ENCODE peak calls at places on chromosome 15, in ten cellular contexts. X is brain microvascular endothelial cell; G is body of pancreas; Y is foreskin fibroblast; I is fibroblast of lung; T is HCT116; F is psoas muscle; V is A549; A is mammary epithelial cell; E is CD8-positive, alpha-beta T cell. C is an unnamed sample.

GRCh38 chr15:64180235-64180824 is 17.5 kb upstream of the PPIB start:
- DNase-seq in X (no peak), G (no peak), Y (no peak), I (no peak), T (no peak), F (no peak), V (no peak), A (no peak), E (no peak), C (no peak)

GRCh38 chr15:75597667-75598341 is 18.7 kb upstream of the PTPN9 start:
- DNase-seq in X (no peak), G (peak), Y (no peak), I (no peak), T (no peak), F (no peak), V (peak), A (no peak), E (no peak), C (peak)

GRCh38 chr15:80536231-80536630 is 132.0 kb downstream of the ARNT2 start:
- DNase-seq in X (no peak), G (peak), Y (no peak), I (no peak), T (no peak), F (no peak), V (no peak), A (no peak), E (no peak), C (no peak)

GRCh38 chr15:64850778-64851502 is 9.2 kb downstream of the PLEKHO2 start:
- DNase-seq in X (no peak), G (no peak), Y (no peak), I (no peak), T (no peak), F (no peak), V (no peak), A (no peak), E (no peak), C (no peak)

GRCh38 chr15:63947228-63947627 is 99.1 kb downstream of the DAPK2 start:
- DNase-seq in X (no peak), G (no peak), Y (no peak), I (no peak), T (no peak), F (no peak), V (no peak), A (no peak), E (peak), C (no peak)

GRCh38 chr15:73802336-73803105 is 49.4 kb upstream of the INSYN1 start:
- DNase-seq in X (no peak), G (no peak), Y (no peak), I (no peak), T (no peak), F (peak), V (no peak), A (no peak), E (no peak), C (no peak)

GRCh38 chr15:51202783-51203182 is 108.1 kb upstream of the TNFAIP8L3 start:
- DNase-seq in X (no peak), G (no peak), Y (peak), I (no peak), T (no peak), F (no peak), V (no peak), A (no peak), E (no peak), C (no peak)

GRCh38 chr15:97686324-97686723 is 274.2 kb upstream of the ARRDC4 start:
- DNase-seq in X (no peak), G (no peak), Y (no peak), I (no peak), T (no peak), F (no peak), V (no peak), A (no peak), E (no peak), C (no peak)

GRCh38 chr15:88301311-88301710 is 44.8 kb upstream of the NTRK3 start:
- DNase-seq in X (no peak), G (no peak), Y (no peak), I (no peak), T (no peak), F (no peak), V (no peak), A (no peak), E (no peak), C (no peak)

GRCh38 chr15:74228723-74229081 is 7.4 kb upstream of the CCDC33 start:
- DNase-seq in X (no peak), G (no peak), Y (no peak), I (peak), T (no peak), F (peak), V (no peak), A (no peak), E (no peak), C (no peak)

GRCh38 chr15:65547841-65548240 is 17.6 kb downstream of the HACD3 start:
- DNase-seq in X (no peak), G (no peak), Y (no peak), I (no peak), T (no peak), F (no peak), V (no peak), A (no peak), E (no peak), C (no peak)

GRCh38 chr15:66815322-66815721 is 113.3 kb downstream of the SMAD6 start:
- DNase-seq in X (peak), G (no peak), Y (peak), I (peak), T (no peak), F (no peak), V (no peak), A (peak), E (no peak), C (peak)

GRCh38 chr15:41661078-41661528 is 898 bp downstream of the MGA start:
- DNase-seq in X (no peak), G (no peak), Y (no peak), I (no peak), T (no peak), F (no peak), V (no peak), A (no peak), E (no peak), C (no peak)

GRCh38 chr15:93467327-93467726 is 378.3 kb upstream of the RGMA start:
- DNase-seq in X (no peak), G (peak), Y (no peak), I (no peak), T (no peak), F (peak), V (no peak), A (peak), E (no peak), C (peak)

GRCh38 chr15:62323353-62323752 is 158.3 kb upstream of the C2CD4B start:
- DNase-seq in X (no peak), G (no peak), Y (no peak), I (no peak), T (no peak), F (no peak), V (no peak), A (no peak), E (no peak), C (no peak)

GRCh38 chr15:77075528-77075927 is 4.6 kb upstream of the TSPAN3 start:
- DNase-seq in X (no peak), G (peak), Y (no peak), I (no peak), T (no peak), F (no peak), V (no peak), A (peak), E (no peak), C (no peak)

GRCh38 chr15:72706266-72706665 is 20.3 kb downstream of the BBS4 start:
- DNase-seq in X (peak), G (no peak), Y (no peak), I (no peak), T (no peak), F (no peak), V (peak), A (no peak), E (no peak), C (no peak)

GRCh38 chr15:95323798-95324197 is 1006.7 kb upstream of the NR2F2 start:
- DNase-seq in X (no peak), G (no peak), Y (no peak), I (no peak), T (no peak), F (no peak), V (no peak), A (no peak), E (no peak), C (no peak)

GRCh38 chr15:46229263-46229662 is 594.4 kb downstream of the SQOR start:
- DNase-seq in X (no peak), G (no peak), Y (no peak), I (no peak), T (no peak), F (no peak), V (no peak), A (no peak), E (no peak), C (no peak)

GRCh38 chr15:63176302-63176701 is 13.1 kb upstream of the RAB8B start:
- DNase-seq in X (no peak), G (no peak), Y (no peak), I (no peak), T (no peak), F (no peak), V (peak), A (peak), E (no peak), C (no peak)

GRCh38 chr15:92811514-92811913 is 88.6 kb upstream of the CHD2 start:
- DNase-seq in X (no peak), G (peak), Y (no peak), I (no peak), T (no peak), F (no peak), V (peak), A (peak), E (no peak), C (no peak)

GRCh38 chr15:100787567-100787941 is 92.1 kb upstream of the ALDH1A3 start:
- DNase-seq in X (no peak), G (no peak), Y (no peak), I (no peak), T (no peak), F (no peak), V (no peak), A (no peak), E (peak), C (no peak)

GRCh38 chr15:25545017-25545416 is 106.2 kb upstream of the UBE3A start:
- DNase-seq in X (no peak), G (no peak), Y (no peak), I (no peak), T (no peak), F (no peak), V (no peak), A (peak), E (no peak), C (peak)

GRCh38 chr15:63042879-63043340 is 363 bp downstream of the TPM1 start:
- DNase-seq in X (no peak), G (no peak), Y (no peak), I (no peak), T (no peak), F (no peak), V (no peak), A (no peak), E (no peak), C (peak)

GRCh38 chr15:45402955-45403892 is 24.9 kb upstream of the GATM start:
- DNase-seq in X (no peak), G (peak), Y (peak), I (peak), T (no peak), F (peak), V (peak), A (peak), E (peak), C (peak)

GRCh38 chr15:28086175-28086703 is 12.9 kb downstream of the OCA2 start:
- DNase-seq in X (peak), G (peak), Y (no peak), I (peak), T (peak), F (no peak), V (peak), A (peak), E (peak), C (peak)

GRCh38 chr15:86197770-86198169 is 118.1 kb downstream of the AGBL1 start:
- DNase-seq in X (no peak), G (no peak), Y (no peak), I (no peak), T (no peak), F (no peak), V (no peak), A (no peak), E (no peak), C (no peak)

GRCh38 chr15:89899303-89899946 is 5.6 kb upstream of the AP3S2 start:
- DNase-seq in X (no peak), G (no peak), Y (no peak), I (no peak), T (no peak), F (no peak), V (no peak), A (no peak), E (no peak), C (no peak)

GRCh38 chr15:94670436-94671034 is 439.2 kb downstream of the MCTP2 start:
- DNase-seq in X (peak), G (no peak), Y (peak), I (peak), T (peak), F (no peak), V (peak), A (peak), E (no peak), C (peak)

GRCh38 chr15:76185716-76186115 is 125.6 kb downstream of the ETFA start:
- DNase-seq in X (peak), G (no peak), Y (peak), I (peak), T (peak), F (no peak), V (peak), A (peak), E (no peak), C (peak)

GRCh38 chr15:90364251-90364650 is 12.2 kb downstream of the ZNF774 start:
- DNase-seq in X (no peak), G (no peak), Y (no peak), I (peak), T (no peak), F (no peak), V (no peak), A (peak), E (no peak), C (peak)

GRCh38 chr15:101489236-101489632 is 273 bp downstream of the PCSK6 start:
- DNase-seq in X (no peak), G (peak), Y (no peak), I (no peak), T (peak), F (peak), V (peak), A (no peak), E (no peak), C (no peak)

DNA sequence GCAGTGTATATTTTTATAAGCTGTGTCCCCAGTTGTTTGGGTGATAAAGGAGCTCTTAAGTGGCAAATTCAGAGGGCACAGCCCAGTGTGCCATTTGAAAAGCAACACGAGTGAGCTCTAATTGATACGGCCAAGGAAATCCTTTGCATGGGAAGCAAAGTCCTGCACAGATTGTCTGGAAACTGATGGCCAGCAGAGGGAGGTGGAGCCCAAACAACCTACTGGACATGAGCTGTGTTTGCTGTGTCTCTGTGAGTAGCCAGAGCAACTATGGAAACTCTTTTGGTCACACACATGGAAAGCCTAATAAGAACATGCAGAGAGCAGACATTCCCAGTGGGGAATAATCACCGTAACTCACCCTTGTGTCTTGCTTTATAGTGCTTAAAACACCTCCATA is 24.4 kb downstream of the ONECUT1 start:
- DNase-seq in X (peak), G (peak), Y (no peak), I (no peak), T (no peak), F (no peak), V (peak), A (no peak), E (no peak), C (no peak)
- TF ChIP-seq CTCF in X (peak), G (peak), Y (peak), I (peak), T (no peak), F (no peak), V (peak), A (peak), E (no peak), C (peak)

GRCh38 chr15:98717942-98718341 is 69.6 kb downstream of the IGF1R start:
- DNase-seq in X (no peak), G (no peak), Y (no peak), I (no peak), T (no peak), F (no peak), V (no peak), A (no peak), E (no peak), C (no peak)
- H3K4me3 ChIP-seq in X (no peak), G (no peak), Y (no peak), I (no peak), T (no peak), F (no peak), V (no peak), A (no peak), E (no peak), C (no peak)

GRCh38 chr15:58611731-58612676 is 137.5 kb downstream of the ADAM10 start:
- DNase-seq in X (no peak), G (no peak), Y (peak), I (no peak), T (no peak), F (no peak), V (no peak), A (no peak), E (no peak), C (no peak)
- TF ChIP-seq CTCF in X (no peak), G (no peak), Y (no peak), I (no peak), T (no peak), F (no peak), V (no peak), A (no peak), E (no peak), C (no peak)

GRCh38 chr15:53693729-53694533 is 65.5 kb downstream of the WDR72 start:
- DNase-seq in X (no peak), G (peak), Y (no peak), I (no peak), T (no peak), F (no peak), V (no peak), A (peak), E (no peak), C (no peak)
- H3K4me3 ChIP-seq in X (no peak), G (no peak), Y (no peak), I (no peak), T (no peak), F (no peak), V (no peak), A (no peak), E (no peak), C (no peak)

DNA sequence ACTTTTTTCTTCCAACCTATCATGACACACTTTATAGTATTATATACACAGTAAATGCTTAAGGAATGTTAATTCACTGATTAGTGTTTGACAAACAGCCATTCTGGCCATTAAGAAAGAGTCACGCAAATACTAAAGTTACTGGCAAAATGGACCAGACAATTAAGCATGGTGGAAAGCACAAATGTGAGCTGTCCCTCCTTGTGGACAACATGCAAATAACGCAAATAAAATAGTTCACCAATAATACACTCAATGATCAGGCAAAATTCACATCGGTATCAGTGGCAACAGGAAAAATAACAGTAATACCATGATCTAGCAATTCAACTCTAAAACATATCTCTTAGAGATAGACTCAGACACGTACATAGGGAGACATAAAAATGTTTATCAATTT is 71.7 kb downstream of the NEDD4 start:
- DNase-seq in X (no peak), G (no peak), Y (no peak), I (no peak), T (no peak), F (no peak), V (no peak), A (no peak), E (no peak), C (no peak)
- TF ChIP-seq CTCF in X (peak), G (no peak), Y (no peak), I (no peak), T (no peak), F (no peak), V (no peak), A (no peak), E (no peak), C (no peak)

C was measured in fibroblast of the aortic adventitia.